ENCODE peak calls at places on chromosomes 2 and 18, in four cellular contexts. P, Y, E and C are unnamed samples.

GRCh38 chr2:230798769-230799399 is 65.9 kb upstream of the ITM2C start:
- DNase-seq in P (peak; percentile 36), Y (no peak), E (no peak), C (no peak)

GRCh38 chr2:239954166-239955085 is 70.7 kb downstream of the NDUFA10 start:
- DNase-seq in P (no peak), Y (no peak), E (peak; percentile 46), C (no peak)

GRCh38 chr2:17800693-17801458 is 15.4 kb upstream of the MSGN1 start:
- DNase-seq in Y (no peak), P (no peak), E (no peak), C (no peak)

GRCh38 chr18:22912835-22913234 is 20.3 kb upstream of the RBBP8 start:
- DNase-seq in P (no peak), E (no peak), Y (no peak), C (no peak)

GRCh38 chr2:27496357-27497287 is at the start of gene GCKR:
- DNase-seq in Y (no peak), E (no peak), P (no peak), C (no peak)

GRCh38 chr2:8424997-8425900 is 256.6 kb upstream of the ID2 start:
- DNase-seq in P (peak; percentile 30), E (no peak), Y (no peak), C (no peak)

GRCh38 chr2:238704471-238705230 is 143.2 kb upstream of the TWIST2 start:
- DNase-seq in E (no peak), Y (no peak), P (no peak), C (no peak)

GRCh38 chr2:156005531-156005930 is 327.0 kb downstream of the NR4A2 start:
- DNase-seq in Y (no peak), P (no peak), E (no peak), C (no peak)

GRCh38 chr2:3739313-3739712 is 35.9 kb downstream of the DCDC2C start:
- DNase-seq in P (no peak), Y (no peak), E (no peak), C (no peak)

GRCh38 chr2:3742743-3743142 is 39.4 kb downstream of the DCDC2C start:
- DNase-seq in P (no peak), E (no peak), Y (no peak), C (no peak)

GRCh38 chr2:3741372-3741771 is 38.0 kb downstream of the DCDC2C start:
- DNase-seq in E (no peak), Y (no peak), P (no peak), C (no peak)

GRCh38 chr2:3743951-3744555 is 40.7 kb downstream of the DCDC2C start:
- DNase-seq in P (no peak), E (no peak), Y (no peak), C (no peak)

DNA sequence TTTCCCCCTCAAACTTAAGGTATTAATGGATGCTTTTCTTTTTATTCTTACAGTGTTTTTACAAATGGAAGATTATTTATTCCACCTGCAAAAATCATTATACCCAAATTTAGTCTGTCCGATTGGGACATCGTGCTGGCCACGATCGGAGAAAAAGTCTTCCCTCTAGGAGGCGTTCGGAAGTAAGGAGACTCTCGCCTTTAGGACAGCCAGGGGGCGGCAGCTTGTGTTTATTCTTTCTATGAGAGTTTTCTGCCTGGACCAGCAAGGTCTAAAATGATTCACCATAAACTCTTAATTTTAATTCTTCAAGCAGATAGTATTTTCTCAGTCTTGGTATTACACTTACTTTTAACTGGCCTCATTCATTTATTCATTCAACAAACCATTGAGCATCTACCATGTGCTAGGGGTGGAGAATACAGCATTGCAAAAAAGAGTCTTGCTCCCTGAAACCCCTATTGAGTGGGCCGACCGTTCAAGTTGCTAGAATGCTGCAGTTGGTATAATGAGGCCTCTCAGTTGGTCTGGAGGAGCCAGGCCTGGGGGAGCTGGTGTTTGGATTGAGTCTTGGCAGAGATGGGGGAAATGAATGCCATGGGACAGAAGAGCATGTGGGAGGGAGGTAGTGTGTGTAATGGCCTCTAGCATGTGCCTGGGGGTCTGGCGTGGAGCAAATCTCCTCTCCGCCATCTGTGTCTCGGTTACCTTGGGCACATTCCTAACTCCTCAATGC is 38.7 kb downstream of the DCDC2C start:
- DNase-seq in Y (no peak), E (no peak), P (no peak), C (no peak)
- TF ChIP-seq CTCF in Y (no peak), E (no peak), P (no peak), C (no peak)

GRCh38 chr2:112733877-112734276 is 13.1 kb downstream of the NT5DC4 start:
- DNase-seq in P (no peak), E (no peak), Y (no peak), C (no peak)
- TF ChIP-seq CTCF in P (no peak), E (no peak), Y (no peak), C (no peak)

DNA sequence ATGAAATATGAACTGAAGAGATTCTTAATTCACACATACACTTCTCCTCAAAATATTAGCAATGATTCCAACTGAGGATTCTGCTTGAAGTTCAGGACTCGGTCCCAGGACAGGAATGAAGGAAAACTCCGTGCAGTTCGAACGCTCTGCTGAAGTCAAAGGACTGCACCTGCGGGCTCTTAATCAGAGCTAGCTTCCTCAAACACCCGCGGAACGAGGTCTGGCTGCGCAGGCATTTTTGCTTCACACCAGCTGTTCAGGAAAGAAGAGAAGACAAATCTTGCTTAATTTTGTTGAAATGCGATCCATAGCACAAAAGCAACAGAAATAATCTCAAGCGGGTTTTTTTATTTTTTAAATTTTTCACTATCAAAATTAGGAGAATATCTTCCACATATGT is 175.6 kb downstream of the LAMA1 start:
- DNase-seq in Y (no peak), E (no peak), P (no peak), C (no peak)
- TF ChIP-seq CTCF in Y (no peak), E (no peak), P (no peak), C (no peak)

GRCh38 chr18:25177631-25178030 is 174.3 kb downstream of the ZNF521 start:
- DNase-seq in Y (no peak), P (no peak), E (no peak), C (no peak)

GRCh38 chr18:25171334-25171733 is 180.6 kb downstream of the ZNF521 start:
- DNase-seq in E (no peak), P (no peak), Y (no peak), C (no peak)

GRCh38 chr18:25170402-25170801 is 181.6 kb downstream of the ZNF521 start:
- DNase-seq in P (no peak), Y (no peak), E (no peak), C (no peak)

GRCh38 chr18:25176516-25177042 is 175.4 kb downstream of the ZNF521 start:
- DNase-seq in Y (no peak), E (no peak), P (no peak), C (no peak)

DNA sequence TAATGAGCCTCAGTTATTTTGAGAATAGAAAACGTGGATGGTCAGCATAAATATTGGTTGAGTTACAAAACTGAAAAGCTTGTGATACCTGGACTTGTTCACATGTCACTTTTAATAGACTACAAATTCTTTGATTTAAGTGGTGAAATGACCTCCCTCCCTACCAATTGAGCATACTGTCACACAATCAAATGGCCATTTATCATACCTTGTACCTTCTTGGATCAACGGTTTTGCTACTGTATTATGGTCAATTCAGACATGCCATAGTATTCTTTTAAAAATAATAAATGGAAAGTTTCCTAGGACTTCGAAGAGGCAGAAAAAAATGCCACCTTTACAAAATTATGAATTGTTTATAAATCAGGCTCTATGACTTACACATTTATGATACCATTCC is 176.4 kb downstream of the ZNF521 start:
- DNase-seq in Y (no peak), P (no peak), E (no peak), C (no peak)
- TF ChIP-seq CTCF in Y (no peak), P (no peak), E (no peak), C (no peak)

DNA sequence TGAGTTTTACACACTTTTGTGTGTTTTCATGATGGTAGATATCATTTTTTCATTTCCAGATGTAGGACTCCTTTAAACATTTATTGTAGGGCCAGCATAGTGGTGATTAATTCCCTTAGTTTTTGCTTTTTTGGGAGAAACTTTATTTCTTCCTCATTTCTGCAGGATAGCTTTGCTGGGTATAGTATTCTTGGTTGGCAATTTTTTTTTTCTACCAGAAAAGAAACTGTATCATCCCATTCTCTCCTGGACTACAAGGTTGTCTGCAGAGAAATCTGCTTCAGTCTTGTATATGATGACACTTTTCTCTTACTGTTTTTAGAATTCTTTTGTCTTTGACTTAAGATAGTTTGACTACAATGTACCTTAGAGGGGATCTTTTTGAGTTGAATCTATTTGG is 37.8 kb upstream of the RHOB start:
- DNase-seq in E (no peak), Y (no peak), P (no peak), C (no peak)
- TF ChIP-seq CTCF in E (no peak), Y (no peak), P (no peak), C (no peak)

GRCh38 chr2:153873062-153874048 is 1.6 kb downstream of the GALNT13 start:
- DNase-seq in Y (peak; percentile 12), P (no peak), E (no peak), C (no peak)

GRCh38 chr2:153866595-153866994 is 5.1 kb upstream of the GALNT13 start:
- DNase-seq in P (no peak), E (no peak), Y (no peak), C (no peak)

GRCh38 chr2:153871231-153872221 is at the start of gene GALNT13:
- DNase-seq in P (no peak), Y (peak; percentile 65), E (no peak), C (no peak)

GRCh38 chr2:153872311-153873061 is 764 bp downstream of the GALNT13 start:
- DNase-seq in Y (peak; percentile 14), P (no peak), E (no peak), C (no peak)

DNA sequence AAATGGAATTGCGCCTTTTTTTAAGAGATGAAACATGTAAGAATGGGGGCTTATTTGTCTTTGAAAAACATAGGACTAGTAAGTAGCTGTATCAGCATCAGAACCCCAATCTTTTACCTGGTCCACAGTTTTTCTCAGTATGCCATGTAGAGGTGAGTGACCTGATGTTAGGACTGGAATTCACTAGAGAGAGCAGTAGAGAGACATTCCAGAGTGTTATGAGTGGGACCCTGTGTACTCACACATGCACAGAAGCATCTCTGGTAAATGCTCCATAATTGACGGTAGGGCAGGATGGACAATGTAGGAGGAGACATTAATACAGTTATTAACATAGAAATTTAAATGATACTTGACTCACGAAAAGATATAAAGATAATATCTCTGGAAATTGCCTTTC is 1.4 kb upstream of the GALNT13 start:
- DNase-seq in Y (no peak), E (no peak), P (no peak), C (no peak)
- TF ChIP-seq CTCF in Y (peak; percentile 54), E (no peak), P (no peak), C (peak; percentile 55)

GRCh38 chr2:20852670-20853069 is 29.8 kb upstream of the LDAH start:
- DNase-seq in Y (no peak), E (no peak), P (no peak), C (no peak)

GRCh38 chr2:20855456-20855855 is 32.6 kb upstream of the LDAH start:
- DNase-seq in Y (no peak), E (no peak), P (no peak), C (no peak)

GRCh38 chr2:20852139-20852538 is 29.2 kb upstream of the LDAH start:
- DNase-seq in Y (no peak), P (no peak), E (no peak), C (no peak)
- TF ChIP-seq CTCF in Y (no peak), P (no peak), E (no peak), C (no peak)

GRCh38 chr2:39696838-39697237 is 31.1 kb downstream of the TMEM178A start:
- DNase-seq in Y (no peak), P (no peak), E (no peak), C (no peak)
- TF ChIP-seq CTCF in Y (no peak), P (no peak), E (peak; percentile 35), C (peak; percentile 21)